ENCODE peak calls at places on chromosomes 4 and X, in nine cellular contexts. W is activated CD8-positive, alpha-beta memory T cell treated with anti-CD3 and anti-CD28 coated beads for 4 hours; Q is progenitor cell of endocrine pancreas; E is left lung; A is cardiac fibroblast; Y is tibial artery; R is heart right ventricle; Z is NCI-H1436 treated with DMSO at 0.1 percent for 48 hours; B is CD8-positive, alpha-beta memory T cell. M is an unnamed sample.

GRCh38 chr4:37802068-37802666 is 24.3 kb upstream of the PGM2 start:
- DNase-seq in W (no peak), Q (peak), E (peak), A (peak), Y (peak), R (no peak), Z (no peak), B (no peak), M (peak)

GRCh38 chr4:185080545-185080944 is 62.3 kb downstream of the HELT start:
- DNase-seq in W (no peak), Q (no peak), E (no peak), A (no peak), Y (no peak), R (no peak), Z (no peak), B (no peak), M (no peak)

GRCh38 chr4:101022151-101023024 is 324.9 kb downstream of the PPP3CA start:
- DNase-seq in W (no peak), Q (no peak), E (no peak), A (peak), Y (no peak), R (no peak), Z (no peak), B (no peak), M (no peak)

GRCh38 chr4:93897559-93897958 is 69.0 kb downstream of the ATOH1 start:
- DNase-seq in W (no peak), Q (no peak), E (no peak), A (peak), Y (no peak), R (no peak), Z (no peak), B (no peak), M (no peak)

GRCh38 chrX:150084474-150085229 is 146.4 kb upstream of the EOLA2 start:
- DNase-seq in W (no peak), Q (no peak), E (no peak), A (peak), Y (no peak), R (no peak), Z (no peak), B (no peak), M (no peak)

GRCh38 chr4:106246441-106246840 is 69.6 kb downstream of the TBCK start:
- DNase-seq in W (no peak), Q (no peak), E (no peak), A (no peak), Y (no peak), R (no peak), Z (no peak), B (no peak), M (no peak)

GRCh38 chrX:475926-476723 is 89.4 kb upstream of the PPP2R3B start:
- DNase-seq in W (no peak), Q (no peak), E (no peak), A (no peak), Y (no peak), R (no peak), Z (no peak), B (no peak), M (no peak)

GRCh38 chr4:87068591-87069021 is 133.8 kb downstream of the AFF1 start:
- DNase-seq in W (no peak), Q (no peak), E (no peak), A (peak), Y (no peak), R (no peak), Z (peak), B (no peak), M (no peak)

GRCh38 chrX:41722816-41723215 is 1.2 kb upstream of the GPR82 start:
- DNase-seq in W (no peak), Q (no peak), E (no peak), A (peak), Y (no peak), R (no peak), Z (no peak), B (no peak), M (no peak)

GRCh38 chr4:189071241-189071640 is 869.4 kb upstream of the FRG1 start:
- DNase-seq in W (no peak), Q (no peak), E (no peak), A (no peak), Y (no peak), R (no peak), Z (no peak), B (no peak), M (no peak)

GRCh38 chr4:184805462-184806245 is 20.1 kb downstream of the ACSL1 start:
- DNase-seq in W (no peak), Q (no peak), E (peak), A (peak), Y (no peak), R (peak), Z (no peak), B (no peak), M (no peak)

GRCh38 chr4:23855912-23856605 is 33.8 kb downstream of the PPARGC1A start:
- DNase-seq in W (no peak), Q (no peak), E (no peak), A (peak), Y (no peak), R (no peak), Z (no peak), B (no peak), M (no peak)

GRCh38 chr4:70927502-70928139 is 25.5 kb downstream of the MOB1B start:
- DNase-seq in W (no peak), Q (no peak), E (no peak), A (no peak), Y (no peak), R (no peak), Z (no peak), B (no peak), M (no peak)

GRCh38 chr4:37603070-37603468 is 83.1 kb downstream of the RELL1 start:
- DNase-seq in W (peak), Q (peak), E (peak), A (peak), Y (peak), R (peak), Z (no peak), B (peak), M (peak)

GRCh38 chr4:53908661-53909078 is 155.7 kb downstream of the CHIC2 start:
- DNase-seq in W (no peak), Q (no peak), E (no peak), A (peak), Y (peak), R (no peak), Z (no peak), B (no peak), M (peak)

GRCh38 chr4:111849726-111850284 is 295.4 kb upstream of the FAM241A start:
- DNase-seq in W (no peak), Q (no peak), E (no peak), A (no peak), Y (no peak), R (no peak), Z (no peak), B (no peak), M (no peak)

GRCh38 chr4:139281212-139281611 is 1.2 kb upstream of the MGARP start:
- DNase-seq in W (no peak), Q (no peak), E (no peak), A (no peak), Y (no peak), R (no peak), Z (no peak), B (no peak), M (no peak)

GRCh38 chrX:149365061-149365460 is 140.0 kb downstream of the IDS start:
- DNase-seq in W (no peak), Q (no peak), E (no peak), A (no peak), Y (no peak), R (no peak), Z (no peak), B (no peak), M (no peak)

GRCh38 chr4:1033840-1034551 is 22.6 kb downstream of the FGFRL1 start:
- DNase-seq in W (no peak), Q (no peak), E (no peak), A (peak), Y (peak), R (peak), Z (no peak), B (no peak), M (no peak)

GRCh38 chrX:30875957-30876356 is 13.1 kb downstream of the TAB3 start:
- DNase-seq in W (no peak), Q (no peak), E (no peak), A (peak), Y (no peak), R (no peak), Z (no peak), B (no peak), M (no peak)

GRCh38 chr4:168630445-168631187 is 133.8 kb downstream of the PALLD start:
- DNase-seq in W (no peak), Q (no peak), E (no peak), A (no peak), Y (no peak), R (no peak), Z (no peak), B (no peak), M (no peak)

GRCh38 chrX:46967547-46967946 is 55.3 kb downstream of the JADE3 start:
- DNase-seq in W (no peak), Q (no peak), E (no peak), A (no peak), Y (no peak), R (no peak), Z (no peak), B (no peak), M (no peak)

GRCh38 chrX:19003756-19004155 is 19.8 kb upstream of the PHKA2 start:
- DNase-seq in W (no peak), Q (no peak), E (no peak), A (no peak), Y (no peak), R (no peak), Z (no peak), B (no peak), M (no peak)

GRCh38 chr4:100299019-100299418 is 108.8 kb upstream of the DDIT4L start:
- DNase-seq in W (no peak), Q (no peak), E (no peak), A (peak), Y (peak), R (no peak), Z (no peak), B (no peak), M (no peak)

GRCh38 chr4:102411416-102411815 is 66.1 kb upstream of the SLC39A8 start:
- DNase-seq in W (no peak), Q (no peak), E (no peak), A (no peak), Y (no peak), R (no peak), Z (no peak), B (no peak), M (no peak)

GRCh38 chr4:146333187-146333894 is 119.0 kb downstream of the REELD1 start:
- DNase-seq in W (no peak), Q (no peak), E (no peak), A (peak), Y (no peak), R (no peak), Z (no peak), B (no peak), M (no peak)

GRCh38 chr4:38673109-38673978 is 9.3 kb downstream of the KLF3 start:
- DNase-seq in W (no peak), Q (no peak), E (peak), A (peak), Y (no peak), R (peak), Z (no peak), B (no peak), M (peak)

GRCh38 chrX:120419465-120419864 is 49.6 kb downstream of the LAMP2 start:
- DNase-seq in W (no peak), Q (no peak), E (no peak), A (no peak), Y (no peak), R (no peak), Z (no peak), B (no peak), M (no peak)

GRCh38 chrX:119266364-119266995 is 30.4 kb downstream of the PGRMC1 start:
- DNase-seq in W (no peak), Q (no peak), E (no peak), A (peak), Y (no peak), R (no peak), Z (no peak), B (peak), M (peak)

GRCh38 chr4:22695917-22696316 is 3.2 kb downstream of the GBA3 start:
- DNase-seq in W (no peak), Q (no peak), E (no peak), A (no peak), Y (no peak), R (no peak), Z (no peak), B (no peak), M (no peak)

GRCh38 chr4:130849985-130850632 is 1754.2 kb downstream of the C4orf33 start:
- DNase-seq in W (no peak), Q (no peak), E (no peak), A (peak), Y (no peak), R (no peak), Z (no peak), B (no peak), M (no peak)

GRCh38 chr4:140790171-140790570 is 34.0 kb upstream of the TBC1D9 start:
- DNase-seq in W (no peak), Q (no peak), E (no peak), A (peak), Y (no peak), R (no peak), Z (no peak), B (no peak), M (no peak)